ENCODE peak calls at places on chromosomes 5 and 9, in seven cellular contexts. A, U, L, F, W, J and G are unnamed samples.
A peak's percentile ranks its signal among the peaks of the same experiment; 100 is the strongest.

GRCh38 chr5:53601570-53601969 is 41.1 kb downstream of the NDUFS4 start:
- DNase-seq in F (no peak), U (no peak), L (no peak), A (peak; percentile 77), J (no peak), W (no peak), G (no peak)

GRCh38 chr5:178136990-178137389 is 6.2 kb downstream of the RMND5B start:
- DNase-seq in U (no peak), A (no peak), F (no peak), L (no peak), J (no peak), W (no peak), G (no peak)

GRCh38 chr5:67404261-67405100 is 207.9 kb upstream of the CD180 start:
- DNase-seq in A (peak; percentile 74), J (no peak), L (no peak), U (no peak), F (no peak), W (no peak), G (no peak)

GRCh38 chr5:140801494-140801841 is 611 bp downstream of the PCDHA3 start:
- DNase-seq in F (no peak), A (peak; percentile 10), L (no peak), U (no peak), W (no peak), J (no peak), G (no peak)

GRCh38 chr9:132878695-132879064 is at the start of gene SPACA9:
- DNase-seq in A (peak; percentile 55), L (peak; percentile 16), F (no peak), W (peak; percentile 76), J (peak; percentile 90), U (peak; percentile 77), G (peak; percentile 58)

GRCh38 chr5:54254482-54255198 is 55.7 kb downstream of the ARL15 start:
- DNase-seq in L (no peak), J (no peak), W (no peak), F (no peak), A (peak; percentile 28), U (no peak), G (no peak)

GRCh38 chr5:126449751-126450271 is 26.6 kb downstream of the GRAMD2B start:
- DNase-seq in W (no peak), A (peak; percentile 63), J (no peak), U (no peak), F (peak; percentile 79), L (no peak), G (no peak)

GRCh38 chr5:121029536-121030245 is 565.6 kb downstream of the PRR16 start:
- DNase-seq in U (no peak), W (no peak), A (no peak), L (no peak), J (no peak), F (no peak), G (no peak)

GRCh38 chr5:147578228-147579024 is 68.6 kb upstream of the DPYSL3 start:
- DNase-seq in L (no peak), W (no peak), F (no peak), J (no peak), U (no peak), A (peak; percentile 82), G (peak; percentile 26)

GRCh38 chr9:91766301-91766700 is 183.7 kb downstream of the ROR2 start:
- DNase-seq in J (no peak), A (no peak), F (no peak), L (no peak), W (no peak), U (no peak), G (no peak)

GRCh38 chr5:60487466-60487865 is 212.5 kb downstream of the DEPDC1B start:
- DNase-seq in L (no peak), F (no peak), J (no peak), U (no peak), W (no peak), A (no peak), G (no peak)

GRCh38 chr9:10612649-10613398 is at the start of gene PTPRD:
- DNase-seq in L (peak; percentile 59), J (no peak), A (peak; percentile 22), U (peak; percentile 70), W (peak; percentile 71), F (no peak), G (peak; percentile 18)

GRCh38 chr9:136021891-136022681 is 60.9 kb upstream of the UBAC1 start:
- DNase-seq in L (no peak), J (no peak), W (peak; percentile 29), U (peak; percentile 30), F (no peak), A (no peak), G (peak; percentile 39)

GRCh38 chr5:54309751-54310432 is 481 bp downstream of the ARL15 start:
- DNase-seq in F (no peak), J (no peak), A (peak; percentile 20), L (peak; percentile 72), W (no peak), U (peak; percentile 47), G (peak; percentile 43)

GRCh38 chr9:133167769-133168168 is 4.1 kb upstream of the GBGT1 start:
- DNase-seq in L (no peak), U (no peak), F (no peak), W (no peak), A (no peak), J (no peak), G (no peak)

GRCh38 chr9:70113403-70114022 is 69.9 kb downstream of the MAMDC2 start:
- DNase-seq in J (no peak), W (peak; percentile 70), F (no peak), U (no peak), L (peak; percentile 23), A (peak; percentile 78), G (peak; percentile 53)

GRCh38 chr5:4000960-4001359 is 405.3 kb downstream of the IRX1 start:
- DNase-seq in W (no peak), L (no peak), J (no peak), A (no peak), U (no peak), F (no peak), G (no peak)

GRCh38 chr5:36535390-36535789 is 71.0 kb upstream of the SLC1A3 start:
- DNase-seq in L (no peak), F (no peak), A (no peak), U (no peak), J (no peak), W (no peak), G (peak; percentile 9)

GRCh38 chr5:10233505-10233904 is 16.2 kb downstream of the ATPSCKMT start:
- DNase-seq in L (no peak), U (peak; percentile 41), A (peak; percentile 80), F (no peak), J (peak; percentile 89), W (no peak), G (no peak)

GRCh38 chr5:6291961-6292360 is 86.4 kb downstream of the MED10 start:
- DNase-seq in L (no peak), W (peak; percentile 41), J (no peak), A (no peak), U (no peak), F (no peak), G (peak; percentile 13)